ENCODE peak calls at places on chromosomes 16 and 17, in five cellular contexts. X is IMR-90, A is neuronal stem cell, G is left lung, Z is fibroblast of lung. W is an unnamed sample.

GRCh38 chr17:41418116-41418860 is 6.1 kb downstream of the KRT37 start:
- DNase-seq in X (no peak), A (no peak), G (no peak), Z (no peak), W (no peak)

GRCh38 chr16:79209308-79209707 is 391.2 kb downstream of the MAF start:
- DNase-seq in X (no peak), A (no peak), G (no peak), Z (no peak), W (no peak)

GRCh38 chr16:72886366-72886974 is 161.5 kb downstream of the ZFHX3 start:
- DNase-seq in X (no peak), A (no peak), G (no peak), Z (no peak), W (no peak)

GRCh38 chr17:17384961-17385360 is 81.8 kb downstream of the NT5M start:
- DNase-seq in X (no peak), A (no peak), G (no peak), Z (no peak), W (no peak)

GRCh38 chr16:397135-397661 is at the start of gene NME4:
- DNase-seq in X (no peak), A (peak; percentile 42), G (no peak), Z (no peak), W (peak; percentile 67)

GRCh38 chr17:61537264-61537771 is 53.7 kb downstream of the NACA2 start:
- DNase-seq in X (no peak), A (no peak), G (no peak), Z (no peak), W (no peak)

GRCh38 chr17:33745047-33745783 is 452.1 kb upstream of the ASIC2 start:
- DNase-seq in X (no peak), A (no peak), G (no peak), Z (no peak), W (no peak)

GRCh38 chr16:9422769-9423513 is 331.5 kb downstream of the HAPSTR1 start:
- DNase-seq in X (no peak), A (no peak), G (no peak), Z (no peak), W (no peak)

GRCh38 chr16:89190150-89190958 is 10.0 kb downstream of the SLC22A31 start:
- DNase-seq in X (no peak), A (no peak), G (no peak), Z (no peak), W (peak; percentile 63)

GRCh38 chr16:64983983-64984382 is 137.9 kb downstream of the CDH11 start:
- DNase-seq in X (peak; percentile 89), A (peak; percentile 30), G (no peak), Z (peak; percentile 86), W (no peak)

GRCh38 chr17:79202476-79202875 is 127.9 kb downstream of the ENGASE start:
- DNase-seq in X (no peak), A (no peak), G (no peak), Z (no peak), W (no peak)

GRCh38 chr16:72753883-72754282 is 294.0 kb downstream of the ZFHX3 start:
- DNase-seq in X (no peak), A (no peak), G (no peak), Z (no peak), W (no peak)

GRCh38 chr17:80106751-80107150 is 5.4 kb downstream of the GAA start:
- DNase-seq in X (no peak), A (no peak), G (no peak), Z (no peak), W (no peak)

GRCh38 chr17:82205720-82206508 is 6.7 kb downstream of the CCDC57 start:
- DNase-seq in X (peak; percentile 84), A (peak; percentile 60), G (peak; percentile 86), Z (peak; percentile 81), W (peak; percentile 91)

GRCh38 chr17:68089881-68090280 is 54.3 kb downstream of the KPNA2 start:
- DNase-seq in X (peak; percentile 24), A (no peak), G (peak; percentile 73), Z (peak; percentile 31), W (peak; percentile 72)

GRCh38 chr16:65070831-65071230 is 51.0 kb downstream of the CDH11 start:
- DNase-seq in X (peak; percentile 99), A (peak; percentile 48), G (peak; percentile 59), Z (peak; percentile 98), W (no peak)

GRCh38 chr17:67515490-67516088 is 138.5 kb downstream of the PITPNC1 start:
- DNase-seq in X (no peak), A (no peak), G (no peak), Z (no peak), W (no peak)

GRCh38 chr17:29929544-29930398 is at the start of gene SSH2:
- DNase-seq in X (peak; percentile 73), A (peak; percentile 86), G (peak; percentile 91), Z (peak; percentile 79), W (peak; percentile 96)

GRCh38 chr16:63744077-63744874 is 1377.6 kb downstream of the CDH11 start:
- DNase-seq in X (no peak), A (no peak), G (no peak), Z (no peak), W (no peak)

GRCh38 chr17:71828182-71828596 is 292.6 kb upstream of the SOX9 start:
- DNase-seq in X (peak; percentile 2), A (peak; percentile 97), G (no peak), Z (peak; percentile 82), W (no peak)

GRCh38 chr16:82773018-82773417 is 146.2 kb downstream of the CDH13 start:
- DNase-seq in X (peak; percentile 7), A (no peak), G (no peak), Z (peak; percentile 60), W (no peak)

GRCh38 chr17:70172921-70173320 is 3.6 kb downstream of the KCNJ2 start:
- DNase-seq in X (no peak), A (no peak), G (no peak), Z (peak; percentile 73), W (no peak)

DNA sequence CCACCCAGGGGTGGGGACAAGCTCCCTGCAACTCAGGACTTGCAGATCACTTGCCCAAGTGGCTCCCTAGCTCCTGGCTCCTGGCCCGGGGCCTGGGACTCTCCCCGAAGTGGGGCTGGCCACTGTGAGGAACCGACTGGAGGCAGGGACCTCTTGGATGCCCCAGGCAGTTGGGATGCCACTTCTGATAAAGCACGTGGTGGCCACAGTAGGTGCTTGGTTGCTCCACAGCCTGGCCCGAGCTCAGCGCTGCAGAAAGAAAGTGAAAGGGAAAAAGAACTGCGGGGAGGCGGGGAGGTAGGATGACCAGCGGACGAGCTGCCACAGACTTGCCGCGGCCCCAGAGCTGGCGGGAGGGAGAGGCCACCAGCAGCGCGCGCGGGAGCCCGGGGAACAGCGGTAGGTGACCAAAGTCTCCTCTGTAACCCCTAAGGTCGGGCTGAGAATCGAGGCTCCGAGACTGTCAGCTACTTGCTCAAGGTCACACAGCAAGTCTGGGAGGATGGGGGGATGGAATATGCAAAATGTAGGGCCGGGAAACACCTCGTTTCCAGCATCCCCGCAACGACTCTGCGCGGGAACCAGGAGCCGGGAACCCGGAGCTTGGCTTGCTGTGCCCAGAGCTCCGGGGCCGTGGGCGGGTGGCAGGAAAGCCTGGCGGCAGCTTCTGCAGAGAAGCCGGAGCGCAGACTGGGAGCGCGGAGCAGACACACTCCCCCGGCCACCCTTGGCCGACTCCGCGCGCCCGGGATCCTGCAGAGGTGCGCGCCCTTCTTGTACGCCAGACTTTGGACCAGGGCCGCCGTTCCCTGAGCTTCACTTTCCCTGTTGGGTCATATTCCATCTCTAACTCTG is 1.9 kb downstream of the CIITA start:
- DNase-seq in X (peak; percentile 19), A (no peak), G (peak; percentile 87), Z (peak; percentile 20), W (peak; percentile 86)
- H3K27ac ChIP-seq in X (no peak overlapping the region), A (no peak overlapping the region), G (peak overlapping the region; percentile 83), Z (no peak overlapping the region), W (peak overlapping the region; percentile 72)

DNA sequence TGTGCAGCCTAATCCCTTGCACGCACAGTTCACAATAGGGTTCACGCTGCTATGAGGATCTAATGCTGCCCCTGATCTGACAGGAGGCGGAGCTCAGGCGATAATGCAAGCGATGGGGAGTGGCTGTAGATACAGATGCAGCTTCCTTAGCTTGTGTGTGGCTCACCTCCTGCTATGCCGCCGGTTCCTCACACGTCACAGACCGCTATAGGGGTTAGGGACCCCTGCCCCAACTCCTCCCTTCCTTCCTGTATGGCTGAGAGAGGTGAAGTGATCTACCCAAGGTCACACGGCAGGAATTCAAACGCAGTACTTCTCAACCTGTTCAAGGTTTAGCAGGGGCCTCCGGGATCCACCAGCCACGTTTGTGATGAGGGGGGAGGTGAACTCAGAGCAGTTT is 13.4 kb upstream of the PLLP start:
- DNase-seq in X (no peak), A (no peak), G (no peak), Z (no peak), W (no peak)
- H3K27ac ChIP-seq in X (no peak overlapping the region), A (no peak overlapping the region), G (no peak overlapping the region), Z (no peak overlapping the region), W (no peak overlapping the region)

GRCh38 chr17:76272541-76273434 is 7.6 kb downstream of the UBALD2 start:
- DNase-seq in X (no peak), A (no peak), G (no peak), Z (no peak), W (no peak)
- H3K27ac ChIP-seq in X (no peak overlapping the region), A (no peak overlapping the region), G (peak overlapping the region; percentile 27), Z (no peak overlapping the region), W (peak overlapping the region; percentile 75)

GRCh38 chr17:47950448-47950847 is 7.2 kb downstream of the PRR15L start:
- DNase-seq in X (no peak), A (no peak), G (no peak), Z (no peak), W (no peak)
- H3K27ac ChIP-seq in X (no peak overlapping the region), A (no peak overlapping the region), G (peak overlapping the region; percentile 72), Z (no peak overlapping the region), W (peak overlapping the region; percentile 81)

DNA sequence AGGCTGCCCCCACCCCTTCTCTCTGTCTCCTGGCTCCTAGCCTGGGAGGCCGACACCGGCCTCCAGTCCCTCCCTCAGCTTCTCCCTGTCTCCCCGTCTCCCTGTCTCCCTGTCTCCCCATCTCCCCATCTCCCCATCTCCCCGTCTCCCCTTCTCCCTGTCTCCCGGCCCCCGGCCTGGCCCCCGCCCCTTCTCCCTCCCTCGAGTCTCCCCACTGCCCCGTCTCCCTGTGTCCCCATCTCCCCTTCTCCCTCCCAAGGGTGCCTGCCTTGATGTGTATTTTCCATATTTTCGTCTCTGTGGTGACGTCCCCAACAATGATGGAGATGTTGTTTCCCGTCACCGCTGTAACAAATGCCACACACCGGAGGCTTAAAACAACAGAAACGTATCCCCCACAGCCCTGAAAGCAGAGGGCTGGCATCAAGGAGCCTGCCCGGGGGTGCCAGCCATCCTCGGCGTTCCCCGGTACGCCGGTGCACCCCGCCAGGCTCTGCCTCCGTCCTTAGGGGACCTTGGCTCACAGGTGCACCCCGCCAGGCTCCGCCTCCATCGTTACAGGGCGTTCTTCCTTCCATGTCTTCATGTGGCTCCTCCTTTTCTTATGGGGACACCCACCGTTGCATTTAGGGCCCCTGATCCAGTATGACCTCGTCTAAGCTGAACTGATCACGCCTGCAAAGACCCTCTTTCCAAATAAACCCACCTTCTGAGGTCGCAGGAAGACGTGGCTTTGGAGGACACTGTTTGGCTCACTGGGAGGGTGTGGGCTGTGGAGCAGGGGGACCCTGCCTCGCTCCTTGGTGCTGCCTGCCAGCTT is 151.6 kb downstream of the NPIPB11 start:
- DNase-seq in X (no peak), A (no peak), G (no peak), Z (no peak), W (no peak)
- H3K27ac ChIP-seq in X (no peak overlapping the region), A (no peak overlapping the region), G (peak overlapping the region; percentile 26), Z (no peak overlapping the region), W (no peak overlapping the region)